ENCODE peak calls at places on chromosomes 1 and 21, in seven cellular contexts. One of them, this sample, is unnamed.

GRCh38 chr1:20371411-20371810 is 80.7 kb downstream of the VWA5B1 start:
- DNase-seq in activated CD4-positive, alpha-beta T cell treated with anti-CD3 and anti-CD28 coated beads, Interleukin-2, amount 50 U/mL, for 1 hour: no peak
- DNase-seq in HTR-8/SVneo: no peak
- DNase-seq in DMS153: no peak
- DNase-seq in naive thymus-derived CD8-positive, alpha-beta T cell: no peak
- DNase-seq in NCI-H1105 treated with DMSO at 0.1 percent for 48 hours: no peak
- DNase-seq in left cardiac atrium: no peak
- DNase-seq in this sample: no peak

GRCh38 chr1:117699953-117700352 is 94.1 kb downstream of the TENT5C start:
- DNase-seq in activated CD4-positive, alpha-beta T cell treated with anti-CD3 and anti-CD28 coated beads, Interleukin-2, amount 50 U/mL, for 1 hour: no peak
- DNase-seq in HTR-8/SVneo: no peak
- DNase-seq in DMS153: no peak
- DNase-seq in naive thymus-derived CD8-positive, alpha-beta T cell: no peak
- DNase-seq in NCI-H1105 treated with DMSO at 0.1 percent for 48 hours: no peak
- DNase-seq in left cardiac atrium: no peak
- DNase-seq in this sample: no peak

GRCh38 chr1:14824314-14824915 is 225.9 kb downstream of the KAZN start:
- DNase-seq in activated CD4-positive, alpha-beta T cell treated with anti-CD3 and anti-CD28 coated beads, Interleukin-2, amount 50 U/mL, for 1 hour: no peak
- DNase-seq in HTR-8/SVneo: no peak
- DNase-seq in DMS153: no peak
- DNase-seq in naive thymus-derived CD8-positive, alpha-beta T cell: no peak
- DNase-seq in NCI-H1105 treated with DMSO at 0.1 percent for 48 hours: no peak
- DNase-seq in left cardiac atrium: no peak
- DNase-seq in this sample: no peak

GRCh38 chr1:48471103-48471502 is 901 bp downstream of the SPATA6 start:
- DNase-seq in activated CD4-positive, alpha-beta T cell treated with anti-CD3 and anti-CD28 coated beads, Interleukin-2, amount 50 U/mL, for 1 hour: no peak
- DNase-seq in HTR-8/SVneo: no peak
- DNase-seq in DMS153: no peak
- DNase-seq in naive thymus-derived CD8-positive, alpha-beta T cell: no peak
- DNase-seq in NCI-H1105 treated with DMSO at 0.1 percent for 48 hours: no peak
- DNase-seq in left cardiac atrium: no peak
- DNase-seq in this sample: peak

GRCh38 chr1:240094043-240094722 is 2.5 kb downstream of the FMN2 start:
- DNase-seq in activated CD4-positive, alpha-beta T cell treated with anti-CD3 and anti-CD28 coated beads, Interleukin-2, amount 50 U/mL, for 1 hour: no peak
- DNase-seq in HTR-8/SVneo: no peak
- DNase-seq in DMS153: no peak
- DNase-seq in naive thymus-derived CD8-positive, alpha-beta T cell: no peak
- DNase-seq in NCI-H1105 treated with DMSO at 0.1 percent for 48 hours: no peak
- DNase-seq in left cardiac atrium: no peak
- DNase-seq in this sample: no peak

GRCh38 chr1:198156111-198156744 is 570 bp upstream of the NEK7 start:
- DNase-seq in activated CD4-positive, alpha-beta T cell treated with anti-CD3 and anti-CD28 coated beads, Interleukin-2, amount 50 U/mL, for 1 hour: peak
- DNase-seq in HTR-8/SVneo: peak
- DNase-seq in DMS153: peak
- DNase-seq in naive thymus-derived CD8-positive, alpha-beta T cell: peak
- DNase-seq in NCI-H1105 treated with DMSO at 0.1 percent for 48 hours: peak
- DNase-seq in left cardiac atrium: peak
- DNase-seq in this sample: peak

GRCh38 chr1:156268336-156268735 is 14.3 kb downstream of the SMG5 start:
- DNase-seq in activated CD4-positive, alpha-beta T cell treated with anti-CD3 and anti-CD28 coated beads, Interleukin-2, amount 50 U/mL, for 1 hour: no peak
- DNase-seq in HTR-8/SVneo: no peak
- DNase-seq in DMS153: no peak
- DNase-seq in naive thymus-derived CD8-positive, alpha-beta T cell: no peak
- DNase-seq in NCI-H1105 treated with DMSO at 0.1 percent for 48 hours: no peak
- DNase-seq in left cardiac atrium: no peak
- DNase-seq in this sample: no peak

GRCh38 chr1:197948926-197949899 is 32.0 kb downstream of the LHX9 start:
- DNase-seq in activated CD4-positive, alpha-beta T cell treated with anti-CD3 and anti-CD28 coated beads, Interleukin-2, amount 50 U/mL, for 1 hour: no peak
- DNase-seq in HTR-8/SVneo: no peak
- DNase-seq in DMS153: no peak
- DNase-seq in naive thymus-derived CD8-positive, alpha-beta T cell: peak
- DNase-seq in NCI-H1105 treated with DMSO at 0.1 percent for 48 hours: no peak
- DNase-seq in left cardiac atrium: no peak
- DNase-seq in this sample: no peak

GRCh38 chr1:15952317-15953258 is 23.3 kb downstream of the ZBTB17 start:
- DNase-seq in activated CD4-positive, alpha-beta T cell treated with anti-CD3 and anti-CD28 coated beads, Interleukin-2, amount 50 U/mL, for 1 hour: no peak
- DNase-seq in HTR-8/SVneo: peak
- DNase-seq in DMS153: no peak
- DNase-seq in naive thymus-derived CD8-positive, alpha-beta T cell: no peak
- DNase-seq in NCI-H1105 treated with DMSO at 0.1 percent for 48 hours: no peak
- DNase-seq in left cardiac atrium: no peak
- DNase-seq in this sample: no peak

GRCh38 chr21:33428669-33429068 is 25.5 kb downstream of the IFNGR2 start:
- DNase-seq in activated CD4-positive, alpha-beta T cell treated with anti-CD3 and anti-CD28 coated beads, Interleukin-2, amount 50 U/mL, for 1 hour: no peak
- DNase-seq in HTR-8/SVneo: peak
- DNase-seq in DMS153: no peak
- DNase-seq in naive thymus-derived CD8-positive, alpha-beta T cell: no peak
- DNase-seq in NCI-H1105 treated with DMSO at 0.1 percent for 48 hours: no peak
- DNase-seq in left cardiac atrium: no peak
- DNase-seq in this sample: no peak

GRCh38 chr1:231062500-231063270 is 22.6 kb upstream of the FAM89A start:
- DNase-seq in activated CD4-positive, alpha-beta T cell treated with anti-CD3 and anti-CD28 coated beads, Interleukin-2, amount 50 U/mL, for 1 hour: no peak
- DNase-seq in HTR-8/SVneo: no peak
- DNase-seq in DMS153: no peak
- DNase-seq in naive thymus-derived CD8-positive, alpha-beta T cell: no peak
- DNase-seq in NCI-H1105 treated with DMSO at 0.1 percent for 48 hours: no peak
- DNase-seq in left cardiac atrium: no peak
- DNase-seq in this sample: no peak

GRCh38 chr1:108050134-108050533 is 85.2 kb upstream of the VAV3 start:
- DNase-seq in activated CD4-positive, alpha-beta T cell treated with anti-CD3 and anti-CD28 coated beads, Interleukin-2, amount 50 U/mL, for 1 hour: no peak
- DNase-seq in HTR-8/SVneo: no peak
- DNase-seq in DMS153: no peak
- DNase-seq in naive thymus-derived CD8-positive, alpha-beta T cell: no peak
- DNase-seq in NCI-H1105 treated with DMSO at 0.1 percent for 48 hours: no peak
- DNase-seq in left cardiac atrium: peak
- DNase-seq in this sample: no peak

GRCh38 chr1:170568197-170568596 is 36.2 kb downstream of the GORAB start:
- DNase-seq in activated CD4-positive, alpha-beta T cell treated with anti-CD3 and anti-CD28 coated beads, Interleukin-2, amount 50 U/mL, for 1 hour: no peak
- DNase-seq in HTR-8/SVneo: no peak
- DNase-seq in DMS153: no peak
- DNase-seq in naive thymus-derived CD8-positive, alpha-beta T cell: no peak
- DNase-seq in NCI-H1105 treated with DMSO at 0.1 percent for 48 hours: no peak
- DNase-seq in left cardiac atrium: no peak
- DNase-seq in this sample: no peak

GRCh38 chr1:90114521-90115141 is 119.7 kb downstream of the ZNF326 start:
- DNase-seq in activated CD4-positive, alpha-beta T cell treated with anti-CD3 and anti-CD28 coated beads, Interleukin-2, amount 50 U/mL, for 1 hour: no peak
- DNase-seq in HTR-8/SVneo: peak
- DNase-seq in DMS153: peak
- DNase-seq in naive thymus-derived CD8-positive, alpha-beta T cell: peak
- DNase-seq in NCI-H1105 treated with DMSO at 0.1 percent for 48 hours: peak
- DNase-seq in left cardiac atrium: no peak
- DNase-seq in this sample: peak

GRCh38 chr1:74437035-74437434 is 75.4 kb downstream of the LRRC53 start:
- DNase-seq in activated CD4-positive, alpha-beta T cell treated with anti-CD3 and anti-CD28 coated beads, Interleukin-2, amount 50 U/mL, for 1 hour: no peak
- DNase-seq in HTR-8/SVneo: no peak
- DNase-seq in DMS153: no peak
- DNase-seq in naive thymus-derived CD8-positive, alpha-beta T cell: no peak
- DNase-seq in NCI-H1105 treated with DMSO at 0.1 percent for 48 hours: no peak
- DNase-seq in left cardiac atrium: no peak
- DNase-seq in this sample: no peak

GRCh38 chr1:30782361-30783243 is 25.0 kb upstream of the LAPTM5 start:
- DNase-seq in activated CD4-positive, alpha-beta T cell treated with anti-CD3 and anti-CD28 coated beads, Interleukin-2, amount 50 U/mL, for 1 hour: peak
- DNase-seq in HTR-8/SVneo: peak
- DNase-seq in DMS153: peak
- DNase-seq in naive thymus-derived CD8-positive, alpha-beta T cell: peak
- DNase-seq in NCI-H1105 treated with DMSO at 0.1 percent for 48 hours: peak
- DNase-seq in left cardiac atrium: peak
- DNase-seq in this sample: peak

GRCh38 chr1:158961178-158961577 is 29.8 kb downstream of the PYHIN1 start:
- DNase-seq in activated CD4-positive, alpha-beta T cell treated with anti-CD3 and anti-CD28 coated beads, Interleukin-2, amount 50 U/mL, for 1 hour: no peak
- DNase-seq in HTR-8/SVneo: no peak
- DNase-seq in DMS153: no peak
- DNase-seq in naive thymus-derived CD8-positive, alpha-beta T cell: no peak
- DNase-seq in NCI-H1105 treated with DMSO at 0.1 percent for 48 hours: no peak
- DNase-seq in left cardiac atrium: no peak
- DNase-seq in this sample: no peak

GRCh38 chr21:32484706-32485380 is 72.3 kb downstream of the EVA1C start:
- DNase-seq in activated CD4-positive, alpha-beta T cell treated with anti-CD3 and anti-CD28 coated beads, Interleukin-2, amount 50 U/mL, for 1 hour: no peak
- DNase-seq in HTR-8/SVneo: no peak
- DNase-seq in DMS153: no peak
- DNase-seq in naive thymus-derived CD8-positive, alpha-beta T cell: no peak
- DNase-seq in NCI-H1105 treated with DMSO at 0.1 percent for 48 hours: no peak
- DNase-seq in left cardiac atrium: no peak
- DNase-seq in this sample: no peak

GRCh38 chr1:19372602-19373001 is 60.5 kb downstream of the SLC66A1 start:
- DNase-seq in activated CD4-positive, alpha-beta T cell treated with anti-CD3 and anti-CD28 coated beads, Interleukin-2, amount 50 U/mL, for 1 hour: no peak
- DNase-seq in HTR-8/SVneo: no peak
- DNase-seq in DMS153: no peak
- DNase-seq in naive thymus-derived CD8-positive, alpha-beta T cell: no peak
- DNase-seq in NCI-H1105 treated with DMSO at 0.1 percent for 48 hours: no peak
- DNase-seq in left cardiac atrium: no peak
- DNase-seq in this sample: no peak

GRCh38 chr1:241269116-241269515 is 87.9 kb downstream of the RGS7 start:
- DNase-seq in activated CD4-positive, alpha-beta T cell treated with anti-CD3 and anti-CD28 coated beads, Interleukin-2, amount 50 U/mL, for 1 hour: no peak
- DNase-seq in HTR-8/SVneo: no peak
- DNase-seq in DMS153: no peak
- DNase-seq in naive thymus-derived CD8-positive, alpha-beta T cell: no peak
- DNase-seq in NCI-H1105 treated with DMSO at 0.1 percent for 48 hours: no peak
- DNase-seq in left cardiac atrium: no peak
- DNase-seq in this sample: no peak

GRCh38 chr1:3069491-3070303 is 694 bp downstream of the PRDM16 start:
- DNase-seq in activated CD4-positive, alpha-beta T cell treated with anti-CD3 and anti-CD28 coated beads, Interleukin-2, amount 50 U/mL, for 1 hour: no peak
- DNase-seq in HTR-8/SVneo: peak
- DNase-seq in DMS153: no peak
- DNase-seq in naive thymus-derived CD8-positive, alpha-beta T cell: no peak
- DNase-seq in NCI-H1105 treated with DMSO at 0.1 percent for 48 hours: peak
- DNase-seq in left cardiac atrium: peak
- DNase-seq in this sample: peak

GRCh38 chr1:59026472-59026948 is 242.7 kb upstream of the JUN start:
- DNase-seq in activated CD4-positive, alpha-beta T cell treated with anti-CD3 and anti-CD28 coated beads, Interleukin-2, amount 50 U/mL, for 1 hour: no peak
- DNase-seq in HTR-8/SVneo: no peak
- DNase-seq in DMS153: no peak
- DNase-seq in naive thymus-derived CD8-positive, alpha-beta T cell: no peak
- DNase-seq in NCI-H1105 treated with DMSO at 0.1 percent for 48 hours: no peak
- DNase-seq in left cardiac atrium: no peak
- DNase-seq in this sample: no peak

GRCh38 chr1:22952694-22953391 is 19.8 kb downstream of the LACTBL1 start:
- DNase-seq in activated CD4-positive, alpha-beta T cell treated with anti-CD3 and anti-CD28 coated beads, Interleukin-2, amount 50 U/mL, for 1 hour: no peak
- DNase-seq in HTR-8/SVneo: no peak
- DNase-seq in DMS153: no peak
- DNase-seq in naive thymus-derived CD8-positive, alpha-beta T cell: no peak
- DNase-seq in NCI-H1105 treated with DMSO at 0.1 percent for 48 hours: no peak
- DNase-seq in left cardiac atrium: no peak
- DNase-seq in this sample: no peak

GRCh38 chr1:180973360-180973759 is 49.3 kb downstream of the STX6 start:
- DNase-seq in activated CD4-positive, alpha-beta T cell treated with anti-CD3 and anti-CD28 coated beads, Interleukin-2, amount 50 U/mL, for 1 hour: no peak
- DNase-seq in HTR-8/SVneo: no peak
- DNase-seq in DMS153: no peak
- DNase-seq in naive thymus-derived CD8-positive, alpha-beta T cell: no peak
- DNase-seq in NCI-H1105 treated with DMSO at 0.1 percent for 48 hours: no peak
- DNase-seq in left cardiac atrium: no peak
- DNase-seq in this sample: no peak

GRCh38 chr1:173714441-173714758 is 381 bp upstream of the KLHL20 start:
- DNase-seq in activated CD4-positive, alpha-beta T cell treated with anti-CD3 and anti-CD28 coated beads, Interleukin-2, amount 50 U/mL, for 1 hour: no peak
- DNase-seq in HTR-8/SVneo: no peak
- DNase-seq in DMS153: no peak
- DNase-seq in naive thymus-derived CD8-positive, alpha-beta T cell: no peak
- DNase-seq in NCI-H1105 treated with DMSO at 0.1 percent for 48 hours: no peak
- DNase-seq in left cardiac atrium: no peak
- DNase-seq in this sample: no peak

GRCh38 chr1:94271373-94271772 is 34.0 kb upstream of the ARHGAP29 start:
- DNase-seq in activated CD4-positive, alpha-beta T cell treated with anti-CD3 and anti-CD28 coated beads, Interleukin-2, amount 50 U/mL, for 1 hour: no peak
- DNase-seq in HTR-8/SVneo: no peak
- DNase-seq in DMS153: no peak
- DNase-seq in naive thymus-derived CD8-positive, alpha-beta T cell: no peak
- DNase-seq in NCI-H1105 treated with DMSO at 0.1 percent for 48 hours: no peak
- DNase-seq in left cardiac atrium: no peak
- DNase-seq in this sample: no peak

GRCh38 chr1:234927312-234927967 is 201.2 kb downstream of the TOMM20 start:
- DNase-seq in activated CD4-positive, alpha-beta T cell treated with anti-CD3 and anti-CD28 coated beads, Interleukin-2, amount 50 U/mL, for 1 hour: no peak
- DNase-seq in HTR-8/SVneo: no peak
- DNase-seq in DMS153: no peak
- DNase-seq in naive thymus-derived CD8-positive, alpha-beta T cell: no peak
- DNase-seq in NCI-H1105 treated with DMSO at 0.1 percent for 48 hours: no peak
- DNase-seq in left cardiac atrium: no peak
- DNase-seq in this sample: no peak

GRCh38 chr1:212040629-212041028 is 5.1 kb downstream of the DTL start:
- DNase-seq in activated CD4-positive, alpha-beta T cell treated with anti-CD3 and anti-CD28 coated beads, Interleukin-2, amount 50 U/mL, for 1 hour: no peak
- DNase-seq in HTR-8/SVneo: no peak
- DNase-seq in DMS153: no peak
- DNase-seq in naive thymus-derived CD8-positive, alpha-beta T cell: no peak
- DNase-seq in NCI-H1105 treated with DMSO at 0.1 percent for 48 hours: no peak
- DNase-seq in left cardiac atrium: no peak
- DNase-seq in this sample: no peak

GRCh38 chr1:58983159-58983558 is 199.3 kb upstream of the JUN start:
- DNase-seq in activated CD4-positive, alpha-beta T cell treated with anti-CD3 and anti-CD28 coated beads, Interleukin-2, amount 50 U/mL, for 1 hour: no peak
- DNase-seq in HTR-8/SVneo: no peak
- DNase-seq in DMS153: no peak
- DNase-seq in naive thymus-derived CD8-positive, alpha-beta T cell: no peak
- DNase-seq in NCI-H1105 treated with DMSO at 0.1 percent for 48 hours: no peak
- DNase-seq in left cardiac atrium: no peak
- DNase-seq in this sample: no peak

GRCh38 chr1:193916452-193916851 is 730.0 kb upstream of the B3GALT2 start:
- DNase-seq in activated CD4-positive, alpha-beta T cell treated with anti-CD3 and anti-CD28 coated beads, Interleukin-2, amount 50 U/mL, for 1 hour: no peak
- DNase-seq in HTR-8/SVneo: no peak
- DNase-seq in DMS153: no peak
- DNase-seq in naive thymus-derived CD8-positive, alpha-beta T cell: no peak
- DNase-seq in NCI-H1105 treated with DMSO at 0.1 percent for 48 hours: no peak
- DNase-seq in left cardiac atrium: no peak
- DNase-seq in this sample: no peak

GRCh38 chr1:16146888-16147614 is 8.8 kb downstream of the EPHA2 start:
- DNase-seq in activated CD4-positive, alpha-beta T cell treated with anti-CD3 and anti-CD28 coated beads, Interleukin-2, amount 50 U/mL, for 1 hour: no peak
- DNase-seq in HTR-8/SVneo: no peak
- DNase-seq in DMS153: no peak
- DNase-seq in naive thymus-derived CD8-positive, alpha-beta T cell: no peak
- DNase-seq in NCI-H1105 treated with DMSO at 0.1 percent for 48 hours: no peak
- DNase-seq in left cardiac atrium: peak
- DNase-seq in this sample: no peak

GRCh38 chr1:64920936-64921589 is 45.3 kb downstream of the JAK1 start:
- DNase-seq in activated CD4-positive, alpha-beta T cell treated with anti-CD3 and anti-CD28 coated beads, Interleukin-2, amount 50 U/mL, for 1 hour: no peak
- DNase-seq in HTR-8/SVneo: peak
- DNase-seq in DMS153: no peak
- DNase-seq in naive thymus-derived CD8-positive, alpha-beta T cell: no peak
- DNase-seq in NCI-H1105 treated with DMSO at 0.1 percent for 48 hours: no peak
- DNase-seq in left cardiac atrium: no peak
- DNase-seq in this sample: no peak

This sample was measured in NCI-H748 treated with DMSO at 0.1 percent for 48 hours.